ENCODE peak calls at places on chromosome 13, in eight cellular contexts. V, W, U, Q, G, A, F and C are unnamed samples.

GRCh38 chr13:32515246-32515645 is 23.3 kb downstream of the N4BP2L2 start:
- DNase-seq in V (no peak), F (no peak), Q (no peak), A (no peak), U (no peak), W (no peak), G (no peak), C (peak; percentile 26)

GRCh38 chr13:51453959-51454703 is 1.3 kb upstream of the INTS6 start:
- DNase-seq in G (peak; percentile 8), A (peak; percentile 32), V (no peak), Q (no peak), U (no peak), F (no peak), W (peak; percentile 86), C (peak; percentile 3)

GRCh38 chr13:46367622-46368327 is 19.3 kb downstream of the RUBCNL start:
- DNase-seq in U (no peak), W (no peak), G (no peak), V (no peak), F (peak; percentile 49), Q (no peak), A (no peak), C (no peak)

GRCh38 chr13:30192320-30193093 is 114.8 kb downstream of the KATNAL1 start:
- DNase-seq in V (no peak), W (no peak), A (no peak), U (no peak), G (peak; percentile 18), F (no peak), Q (no peak), C (no peak)

GRCh38 chr13:46403851-46404731 is 17.0 kb upstream of the RUBCNL start:
- DNase-seq in W (no peak), A (no peak), G (peak; percentile 15), U (no peak), F (no peak), Q (no peak), V (no peak), C (no peak)

GRCh38 chr13:33842207-33842606 is 24.3 kb downstream of the RFC3 start:
- DNase-seq in A (no peak), U (no peak), F (no peak), G (no peak), V (no peak), Q (no peak), W (no peak), C (no peak)

GRCh38 chr13:69857188-69857821 is 250.3 kb upstream of the ATXN8OS start:
- DNase-seq in G (peak; percentile 9), U (peak; percentile 55), V (no peak), F (no peak), A (peak; percentile 86), W (no peak), Q (no peak), C (peak; percentile 0)

GRCh38 chr13:70249332-70250064 is 141.2 kb upstream of the KLHL1 start:
- DNase-seq in V (no peak), G (no peak), Q (no peak), U (peak; percentile 13), W (no peak), F (peak; percentile 78), A (no peak), C (no peak)

GRCh38 chr13:27679396-27679795 is 57.7 kb downstream of the POLR1D start:
- DNase-seq in G (no peak), V (no peak), F (no peak), U (no peak), Q (no peak), A (no peak), W (no peak), C (no peak)